ENCODE peak calls at places on chromosomes 12 and 14, in eight cellular contexts. One of them, this sample, is unnamed.

GRCh38 chr12:130428116-130428515 is 90.4 kb downstream of the PIWIL1 start:
- DNase-seq in fibroblast of lung: no peak
- DNase-seq in HL-60: no peak
- DNase-seq in cardiac muscle cell: no peak
- DNase-seq in heart right ventricle: no peak
- DNase-seq in upper lobe of right lung: peak; percentile 59
- DNase-seq in heart left ventricle: no peak
- DNase-seq in GM12878: no peak
- DNase-seq in this sample: no peak

GRCh38 chr12:64825143-64826011 is 930 bp downstream of the TBC1D30 start:
- DNase-seq in fibroblast of lung: no peak
- DNase-seq in HL-60: no peak
- DNase-seq in cardiac muscle cell: no peak
- DNase-seq in heart right ventricle: no peak
- DNase-seq in upper lobe of right lung: peak; percentile 67
- DNase-seq in heart left ventricle: no peak
- DNase-seq in GM12878: no peak
- DNase-seq in this sample: no peak

GRCh38 chr12:114671321-114671663 is 12.7 kb downstream of the TBX3 start:
- DNase-seq in fibroblast of lung: no peak
- DNase-seq in HL-60: no peak
- DNase-seq in cardiac muscle cell: no peak
- DNase-seq in heart right ventricle: no peak
- DNase-seq in upper lobe of right lung: no peak
- DNase-seq in heart left ventricle: no peak
- DNase-seq in GM12878: no peak
- DNase-seq in this sample: no peak

GRCh38 chr12:126338031-126338441 is 1272.8 kb downstream of the AACS start:
- DNase-seq in fibroblast of lung: no peak
- DNase-seq in HL-60: no peak
- DNase-seq in cardiac muscle cell: no peak
- DNase-seq in heart right ventricle: no peak
- DNase-seq in upper lobe of right lung: no peak
- DNase-seq in heart left ventricle: no peak
- DNase-seq in GM12878: no peak
- DNase-seq in this sample: no peak

GRCh38 chr12:1533602-1534304 is 60.6 kb downstream of the FBXL14 start:
- DNase-seq in fibroblast of lung: peak; percentile 92
- DNase-seq in HL-60: peak; percentile 59
- DNase-seq in cardiac muscle cell: no peak
- DNase-seq in heart right ventricle: no peak
- DNase-seq in upper lobe of right lung: peak; percentile 58
- DNase-seq in heart left ventricle: no peak
- DNase-seq in GM12878: peak; percentile 77
- DNase-seq in this sample: no peak

GRCh38 chr14:62432955-62433354 is 612.3 kb downstream of the KCNH5 start:
- DNase-seq in fibroblast of lung: no peak
- DNase-seq in HL-60: no peak
- DNase-seq in cardiac muscle cell: no peak
- DNase-seq in heart right ventricle: no peak
- DNase-seq in upper lobe of right lung: no peak
- DNase-seq in heart left ventricle: no peak
- DNase-seq in GM12878: no peak
- DNase-seq in this sample: no peak

GRCh38 chr14:70655110-70655826 is 13.6 kb downstream of the TTC9 start:
- DNase-seq in fibroblast of lung: no peak
- DNase-seq in HL-60: peak; percentile 84
- DNase-seq in cardiac muscle cell: no peak
- DNase-seq in heart right ventricle: no peak
- DNase-seq in upper lobe of right lung: no peak
- DNase-seq in heart left ventricle: no peak
- DNase-seq in GM12878: peak; percentile 88
- DNase-seq in this sample: no peak

GRCh38 chr14:75427126-75427481 is 718 bp upstream of the JDP2 start:
- DNase-seq in fibroblast of lung: no peak
- DNase-seq in HL-60: no peak
- DNase-seq in cardiac muscle cell: no peak
- DNase-seq in heart right ventricle: peak; percentile 41
- DNase-seq in upper lobe of right lung: peak; percentile 76
- DNase-seq in heart left ventricle: no peak
- DNase-seq in GM12878: no peak
- DNase-seq in this sample: no peak

GRCh38 chr14:36773136-36773540 is 111.5 kb downstream of the PAX9 start:
- DNase-seq in fibroblast of lung: peak; percentile 31
- DNase-seq in HL-60: no peak
- DNase-seq in cardiac muscle cell: no peak
- DNase-seq in heart right ventricle: no peak
- DNase-seq in upper lobe of right lung: no peak
- DNase-seq in heart left ventricle: no peak
- DNase-seq in GM12878: no peak
- DNase-seq in this sample: no peak

GRCh38 chr12:65306229-65306602 is 27.7 kb downstream of the MSRB3 start:
- DNase-seq in fibroblast of lung: peak; percentile 27
- DNase-seq in HL-60: no peak
- DNase-seq in cardiac muscle cell: no peak
- DNase-seq in heart right ventricle: no peak
- DNase-seq in upper lobe of right lung: no peak
- DNase-seq in heart left ventricle: no peak
- DNase-seq in GM12878: no peak
- DNase-seq in this sample: no peak

GRCh38 chr12:128825845-128826244 is 2.1 kb upstream of the SLC15A4 start:
- DNase-seq in fibroblast of lung: no peak
- DNase-seq in HL-60: no peak
- DNase-seq in cardiac muscle cell: no peak
- DNase-seq in heart right ventricle: no peak
- DNase-seq in upper lobe of right lung: no peak
- DNase-seq in heart left ventricle: no peak
- DNase-seq in GM12878: no peak
- DNase-seq in this sample: no peak

GRCh38 chr14:66600416-66600815 is 92.5 kb downstream of the GPHN start:
- DNase-seq in fibroblast of lung: peak; percentile 75
- DNase-seq in HL-60: no peak
- DNase-seq in cardiac muscle cell: peak; percentile 57
- DNase-seq in heart right ventricle: no peak
- DNase-seq in upper lobe of right lung: no peak
- DNase-seq in heart left ventricle: no peak
- DNase-seq in GM12878: no peak
- DNase-seq in this sample: no peak

GRCh38 chr14:69464379-69464778 is 20.1 kb upstream of the PLEKHD1 start:
- DNase-seq in fibroblast of lung: peak; percentile 54
- DNase-seq in HL-60: no peak
- DNase-seq in cardiac muscle cell: peak; percentile 12
- DNase-seq in heart right ventricle: no peak
- DNase-seq in upper lobe of right lung: no peak
- DNase-seq in heart left ventricle: no peak
- DNase-seq in GM12878: no peak
- DNase-seq in this sample: no peak

GRCh38 chr12:25718081-25718731 is 165.1 kb upstream of the LMNTD1 start:
- DNase-seq in fibroblast of lung: no peak
- DNase-seq in HL-60: no peak
- DNase-seq in cardiac muscle cell: no peak
- DNase-seq in heart right ventricle: no peak
- DNase-seq in upper lobe of right lung: no peak
- DNase-seq in heart left ventricle: no peak
- DNase-seq in GM12878: no peak
- DNase-seq in this sample: no peak

GRCh38 chr14:73771848-73772705 is 57.9 kb upstream of the PNMA1 start:
- DNase-seq in fibroblast of lung: peak; percentile 83
- DNase-seq in HL-60: peak; percentile 68
- DNase-seq in cardiac muscle cell: peak; percentile 82
- DNase-seq in heart right ventricle: no peak
- DNase-seq in upper lobe of right lung: peak; percentile 86
- DNase-seq in heart left ventricle: no peak
- DNase-seq in GM12878: peak; percentile 85
- DNase-seq in this sample: no peak

GRCh38 chr12:13962699-13963098 is 18.7 kb downstream of the GRIN2B start:
- DNase-seq in fibroblast of lung: no peak
- DNase-seq in HL-60: peak; percentile 3
- DNase-seq in cardiac muscle cell: no peak
- DNase-seq in heart right ventricle: no peak
- DNase-seq in upper lobe of right lung: no peak
- DNase-seq in heart left ventricle: no peak
- DNase-seq in GM12878: no peak
- DNase-seq in this sample: no peak

DNA sequence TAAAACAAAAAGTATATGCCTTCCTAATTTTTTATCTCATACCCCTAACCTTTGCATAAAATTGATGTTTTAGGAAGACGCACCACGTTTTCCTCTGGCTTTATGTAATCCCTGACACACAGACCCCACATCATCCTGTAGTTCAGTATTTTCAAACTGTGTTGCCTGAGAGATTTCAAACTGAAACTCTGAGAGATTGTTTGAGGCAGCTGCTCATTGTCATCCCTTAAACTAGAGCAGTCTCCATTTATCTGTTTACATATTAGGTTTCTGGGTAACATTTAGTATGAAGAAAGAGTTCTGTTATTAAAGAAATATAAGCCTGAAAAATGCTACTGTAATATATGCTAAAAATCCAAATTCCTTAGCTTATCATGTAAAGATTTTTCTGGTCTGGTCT is 24.3 kb downstream of the MNAT1 start:
- DNase-seq in fibroblast of lung: no peak
- DNase-seq in HL-60: no peak
- DNase-seq in cardiac muscle cell: no peak
- DNase-seq in heart right ventricle: no peak
- DNase-seq in upper lobe of right lung: no peak
- DNase-seq in heart left ventricle: no peak
- DNase-seq in GM12878: no peak
- DNase-seq in this sample: no peak
- H3K27ac ChIP-seq in fibroblast of lung: no peak overlapping the region
- H3K27ac ChIP-seq in HL-60: peak overlapping the region; percentile 77
- H3K27ac ChIP-seq in cardiac muscle cell: peak overlapping the region; percentile 55
- H3K27ac ChIP-seq in heart right ventricle: no peak overlapping the region
- H3K27ac ChIP-seq in upper lobe of right lung: no peak overlapping the region
- H3K27ac ChIP-seq in heart left ventricle: no peak overlapping the region
- H3K27ac ChIP-seq in GM12878: no peak overlapping the region
- H3K27ac ChIP-seq in this sample: no peak overlapping the region

GRCh38 chr12:20460956-20461355 is 92.6 kb downstream of the PDE3A start:
- DNase-seq in fibroblast of lung: no peak
- DNase-seq in HL-60: no peak
- DNase-seq in cardiac muscle cell: no peak
- DNase-seq in heart right ventricle: no peak
- DNase-seq in upper lobe of right lung: no peak
- DNase-seq in heart left ventricle: no peak
- DNase-seq in GM12878: no peak
- DNase-seq in this sample: no peak

GRCh38 chr12:20459920-20460319 is 91.6 kb downstream of the PDE3A start:
- DNase-seq in fibroblast of lung: no peak
- DNase-seq in HL-60: no peak
- DNase-seq in cardiac muscle cell: no peak
- DNase-seq in heart right ventricle: no peak
- DNase-seq in upper lobe of right lung: no peak
- DNase-seq in heart left ventricle: no peak
- DNase-seq in GM12878: no peak
- DNase-seq in this sample: no peak

GRCh38 chr12:20463920-20464524 is 95.7 kb downstream of the PDE3A start:
- DNase-seq in fibroblast of lung: no peak
- DNase-seq in HL-60: no peak
- DNase-seq in cardiac muscle cell: no peak
- DNase-seq in heart right ventricle: no peak
- DNase-seq in upper lobe of right lung: no peak
- DNase-seq in heart left ventricle: no peak
- DNase-seq in GM12878: no peak
- DNase-seq in this sample: no peak
- TF ChIP-seq CTCF in fibroblast of lung: peak; percentile 39
- TF ChIP-seq CTCF in HL-60: peak; percentile 44
- TF ChIP-seq CTCF in cardiac muscle cell: peak; percentile 61
- TF ChIP-seq CTCF in heart right ventricle: peak; percentile 54
- TF ChIP-seq CTCF in upper lobe of right lung: peak; percentile 65
- TF ChIP-seq CTCF in heart left ventricle: peak; percentile 37
- TF ChIP-seq CTCF in GM12878: peak; percentile 47
- TF ChIP-seq CTCF in this sample: peak; percentile 52

DNA sequence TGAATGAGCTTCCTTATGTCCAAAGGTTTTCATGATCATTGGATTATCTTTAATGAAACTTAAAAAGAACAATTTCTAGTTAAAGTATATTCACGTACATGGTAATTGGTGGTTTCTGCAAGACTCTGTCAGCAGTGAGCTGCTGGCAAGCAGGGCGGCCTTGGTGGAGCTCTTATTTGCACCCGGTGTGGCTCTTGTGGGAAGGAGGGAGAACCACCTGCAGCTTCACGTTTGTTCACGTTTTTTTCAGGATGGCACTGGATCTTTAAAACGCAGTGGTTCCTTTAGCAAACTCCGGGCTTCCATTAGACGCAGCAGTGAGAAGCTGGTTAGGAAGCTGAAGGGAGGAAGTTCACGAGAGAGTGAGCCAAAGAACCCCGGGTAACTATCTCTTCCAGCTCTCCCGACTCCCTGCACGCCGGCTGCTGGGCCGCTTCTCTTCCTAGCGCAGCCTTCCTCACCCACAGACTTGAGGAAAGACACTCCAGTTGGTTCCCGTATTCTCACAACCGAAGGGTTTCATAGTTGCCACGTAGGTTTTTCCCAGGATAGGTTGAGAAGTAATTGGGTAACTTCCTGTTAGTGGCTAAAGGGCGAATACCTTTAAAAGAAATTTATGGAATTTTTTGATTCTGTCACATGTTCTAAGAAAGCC is 28.3 kb downstream of the XRCC3 start:
- DNase-seq in fibroblast of lung: peak; percentile 57
- DNase-seq in HL-60: no peak
- DNase-seq in cardiac muscle cell: peak; percentile 81
- DNase-seq in heart right ventricle: no peak
- DNase-seq in upper lobe of right lung: no peak
- DNase-seq in heart left ventricle: no peak
- DNase-seq in GM12878: no peak
- DNase-seq in this sample: no peak
- H3K27ac ChIP-seq in fibroblast of lung: peak overlapping the region; percentile 40
- H3K27ac ChIP-seq in HL-60: no peak overlapping the region
- H3K27ac ChIP-seq in cardiac muscle cell: no peak overlapping the region
- H3K27ac ChIP-seq in heart right ventricle: peak overlapping the region; percentile 2
- H3K27ac ChIP-seq in upper lobe of right lung: no peak overlapping the region
- H3K27ac ChIP-seq in heart left ventricle: no peak overlapping the region
- H3K27ac ChIP-seq in GM12878: no peak overlapping the region
- H3K27ac ChIP-seq in this sample: no peak overlapping the region

GRCh38 chr12:49296836-49297694 is 2.1 kb downstream of the PRPH start:
- DNase-seq in fibroblast of lung: no peak
- DNase-seq in HL-60: peak; percentile 58
- DNase-seq in cardiac muscle cell: no peak
- DNase-seq in heart right ventricle: no peak
- DNase-seq in upper lobe of right lung: peak; percentile 74
- DNase-seq in heart left ventricle: no peak
- DNase-seq in GM12878: no peak
- DNase-seq in this sample: no peak
- TF ChIP-seq CTCF in fibroblast of lung: no peak
- TF ChIP-seq CTCF in HL-60: no peak
- TF ChIP-seq CTCF in cardiac muscle cell: no peak
- TF ChIP-seq CTCF in heart right ventricle: peak; percentile 7
- TF ChIP-seq CTCF in upper lobe of right lung: peak; percentile 2
- TF ChIP-seq CTCF in heart left ventricle: peak; percentile 2
- TF ChIP-seq CTCF in GM12878: peak; percentile 12
- TF ChIP-seq CTCF in this sample: no peak

DNA sequence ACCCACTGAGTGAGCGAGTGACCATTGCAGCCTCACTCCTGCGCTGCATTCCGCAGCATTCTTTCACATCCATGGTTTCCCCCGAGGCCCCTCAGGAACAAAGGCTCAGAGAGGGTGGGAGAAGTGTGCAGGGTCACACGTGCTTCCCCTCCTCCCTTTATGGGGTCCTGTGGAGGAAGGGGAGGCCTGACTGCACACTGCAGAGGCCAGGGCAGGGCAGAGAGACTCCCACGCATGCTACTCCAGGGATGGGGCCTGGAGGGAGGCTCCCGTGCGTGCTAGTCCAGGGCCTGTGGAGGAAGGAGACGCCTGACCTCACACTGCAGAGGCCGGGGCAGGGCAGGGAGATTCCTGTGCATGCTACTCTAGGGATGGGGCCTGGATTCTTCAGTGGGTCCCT is 63.3 kb downstream of the DIO3 start:
- DNase-seq in fibroblast of lung: no peak
- DNase-seq in HL-60: no peak
- DNase-seq in cardiac muscle cell: peak; percentile 2
- DNase-seq in heart right ventricle: no peak
- DNase-seq in upper lobe of right lung: no peak
- DNase-seq in heart left ventricle: no peak
- DNase-seq in GM12878: no peak
- DNase-seq in this sample: no peak
- H3K27ac ChIP-seq in fibroblast of lung: no peak overlapping the region
- H3K27ac ChIP-seq in HL-60: no peak overlapping the region
- H3K27ac ChIP-seq in cardiac muscle cell: no peak overlapping the region
- H3K27ac ChIP-seq in heart right ventricle: no peak overlapping the region
- H3K27ac ChIP-seq in upper lobe of right lung: no peak overlapping the region
- H3K27ac ChIP-seq in heart left ventricle: no peak overlapping the region
- H3K27ac ChIP-seq in GM12878: no peak overlapping the region
- H3K27ac ChIP-seq in this sample: no peak overlapping the region